ENCODE peak calls at places on chromosomes 12 and 14, in seven cellular contexts. V is hypothalamus; U is esophagus squamous epithelium; D is stimulated activated CD8-positive, alpha-beta memory T cell treated with anti-CD3 and anti-CD28 coated beads, Interleukin-2, amount 100 ng/mL, for 1 hour; B is SIG-M5; O is fibroblast of mammary gland; Q is adrenal gland. R is an unnamed sample.

GRCh38 chr12:126397071-126397571 is 1331.9 kb downstream of the AACS start:
- DNase-seq in V (no peak), U (no peak), D (no peak), B (no peak), O (peak), Q (no peak), R (no peak)

GRCh38 chr12:123671876-123672275 is 963 bp downstream of the TCTN2 start:
- DNase-seq in V (no peak), U (no peak), D (no peak), B (no peak), O (peak), Q (no peak), R (no peak)

GRCh38 chr12:96263449-96263902 is 69.3 kb downstream of the ELK3 start:
- DNase-seq in V (peak), U (no peak), D (no peak), B (no peak), O (no peak), Q (no peak), R (peak)

GRCh38 chr14:97692084-97692483 is 894.9 kb downstream of the VRK1 start:
- DNase-seq in V (no peak), U (no peak), D (no peak), B (no peak), O (no peak), Q (no peak), R (no peak)

GRCh38 chr12:124466200-124467128 is 100.9 kb downstream of the NCOR2 start:
- DNase-seq in V (no peak), U (peak), D (peak), B (peak), O (peak), Q (no peak), R (peak)

GRCh38 chr12:93979189-93979588 is 169.2 kb upstream of the PLXNC1 start:
- DNase-seq in V (no peak), U (no peak), D (no peak), B (no peak), O (peak), Q (no peak), R (peak)

GRCh38 chr14:74219277-74219676 is 20.0 kb upstream of the VSX2 start:
- DNase-seq in V (no peak), U (no peak), D (no peak), B (no peak), O (no peak), Q (no peak), R (no peak)

GRCh38 chr14:68379510-68380303 is 413.2 kb downstream of the ZFP36L1 start:
- DNase-seq in V (no peak), U (no peak), D (no peak), B (no peak), O (no peak), Q (no peak), R (peak)

GRCh38 chr14:20019257-20019865 is at the start of gene OR4K14:
- DNase-seq in V (no peak), U (no peak), D (no peak), B (no peak), O (no peak), Q (no peak), R (no peak)

GRCh38 chr12:22130671-22131070 is 84.7 kb downstream of the CMAS start:
- DNase-seq in V (no peak), U (no peak), D (no peak), B (no peak), O (no peak), Q (no peak), R (no peak)

GRCh38 chr14:21978184-21978998 is 304.8 kb upstream of the OR4E1 start:
- DNase-seq in V (no peak), U (no peak), D (peak), B (no peak), O (peak), Q (peak), R (peak)

GRCh38 chr14:64253672-64254071 is 40.5 kb downstream of the ESR2 start:
- DNase-seq in V (no peak), U (no peak), D (no peak), B (no peak), O (peak), Q (no peak), R (peak)

GRCh38 chr12:42568952-42569916 is 20.3 kb downstream of the PRICKLE1 start:
- DNase-seq in V (no peak), U (no peak), D (no peak), B (no peak), O (peak), Q (no peak), R (peak)

GRCh38 chr12:105561981-105562726 is 231.7 kb downstream of the C12orf75 start:
- DNase-seq in V (no peak), U (no peak), D (no peak), B (no peak), O (peak), Q (peak), R (peak)

GRCh38 chr14:50741571-50741970 is 73.5 kb upstream of the SAV1 start:
- DNase-seq in V (no peak), U (no peak), D (no peak), B (no peak), O (peak), Q (no peak), R (peak)

GRCh38 chr14:87109271-87109670 is 883.7 kb downstream of the GALC start:
- DNase-seq in V (no peak), U (no peak), D (no peak), B (no peak), O (no peak), Q (no peak), R (no peak)

GRCh38 chr12:2794261-2794735 is 472 bp upstream of the FKBP4 start:
- DNase-seq in V (peak), U (no peak), D (no peak), B (no peak), O (peak), Q (no peak), R (no peak)

GRCh38 chr14:71135496-71135895 is 228.2 kb downstream of the PCNX1 start:
- DNase-seq in V (no peak), U (no peak), D (no peak), B (no peak), O (no peak), Q (no peak), R (no peak)

GRCh38 chr12:131473721-131474709 is 236.9 kb upstream of the SFSWAP start:
- DNase-seq in V (no peak), U (no peak), D (no peak), B (no peak), O (no peak), Q (no peak), R (no peak)

GRCh38 chr14:26765768-26766550 is 168.1 kb upstream of the NOVA1 start:
- DNase-seq in V (no peak), U (no peak), D (no peak), B (no peak), O (peak), Q (peak), R (peak)

GRCh38 chr12:114167431-114167830 is 201.3 kb upstream of the RBM19 start:
- DNase-seq in V (no peak), U (no peak), D (no peak), B (no peak), O (peak), Q (no peak), R (no peak)

GRCh38 chr12:109988903-109989302 is 7.3 kb downstream of the GIT2 start:
- DNase-seq in V (no peak), U (no peak), D (no peak), B (no peak), O (no peak), Q (no peak), R (peak)

GRCh38 chr14:20791199-20791996 is 10.3 kb downstream of the RNASE6 start:
- DNase-seq in V (no peak), U (no peak), D (no peak), B (peak), O (no peak), Q (no peak), R (no peak)

GRCh38 chr14:35401853-35402252 is 2.7 kb downstream of the NFKBIA start:
- DNase-seq in V (no peak), U (no peak), D (no peak), B (no peak), O (peak), Q (peak), R (peak)

GRCh38 chr14:90511795-90512331 is 115.0 kb downstream of the CALM1 start:
- DNase-seq in V (no peak), U (no peak), D (no peak), B (no peak), O (no peak), Q (no peak), R (no peak)

GRCh38 chr14:101101456-101102056 is 198.0 kb upstream of the RTL1 start:
- DNase-seq in V (no peak), U (no peak), D (no peak), B (no peak), O (no peak), Q (no peak), R (no peak)

GRCh38 chr12:8156845-8157244 is at the start of gene ZNF705A:
- DNase-seq in V (no peak), U (no peak), D (no peak), B (no peak), O (peak), Q (no peak), R (peak)

GRCh38 chr12:9711664-9712063 is 21.2 kb downstream of the CLECL1 start:
- DNase-seq in V (no peak), U (no peak), D (no peak), B (no peak), O (no peak), Q (no peak), R (no peak)

GRCh38 chr14:100446572-100446971 is 123.4 kb downstream of the SLC25A47 start:
- DNase-seq in V (no peak), U (no peak), D (no peak), B (no peak), O (peak), Q (no peak), R (no peak)

GRCh38 chr12:132837693-132838463 is 9.2 kb upstream of the GOLGA3 start:
- DNase-seq in V (no peak), U (no peak), D (no peak), B (no peak), O (peak), Q (no peak), R (no peak)